ENCODE peak calls at places on chromosome 11, in five cellular contexts. Q, I, M, C and O are unnamed samples.

GRCh38 chr11:6812391-6813005 is 13.0 kb upstream of the OR6A2 start:
- DNase-seq in Q (peak; percentile 29), I (peak; percentile 15), M (no peak), C (peak; percentile 66), O (peak; percentile 74)

GRCh38 chr11:36510567-36511020 is 522 bp upstream of the TRAF6 start:
- DNase-seq in Q (no peak), I (no peak), M (no peak), C (peak; percentile 39), O (no peak)

GRCh38 chr11:118434553-118435232 is 1.6 kb upstream of the KMT2A start:
- DNase-seq in Q (peak; percentile 42), I (no peak), M (no peak), C (peak; percentile 49), O (peak; percentile 86)

GRCh38 chr11:90805172-90805571 is 582.3 kb upstream of the CHORDC1 start:
- DNase-seq in Q (no peak), I (no peak), M (no peak), C (peak; percentile 72), O (no peak)

GRCh38 chr11:118238947-118239346 is 13.2 kb downstream of the MPZL3 start:
- DNase-seq in Q (no peak), I (no peak), M (no peak), C (no peak), O (no peak)

GRCh38 chr11:111101836-111102235 is 143.7 kb upstream of the POU2AF2 start:
- DNase-seq in Q (no peak), I (no peak), M (no peak), C (no peak), O (no peak)

GRCh38 chr11:59145534-59145933 is 2.9 kb downstream of the FAM111A start:
- DNase-seq in Q (no peak), I (no peak), M (no peak), C (peak; percentile 37), O (no peak)

GRCh38 chr11:35373284-35373933 is 45.9 kb downstream of the SLC1A2 start:
- DNase-seq in Q (peak; percentile 37), I (no peak), M (no peak), C (peak; percentile 25), O (peak; percentile 27)

GRCh38 chr11:45089251-45089650 is 57.2 kb upstream of the PRDM11 start:
- DNase-seq in Q (peak; percentile 52), I (no peak), M (no peak), C (peak; percentile 80), O (no peak)

GRCh38 chr11:62013266-62014157 is 46.1 kb upstream of the FTH1 start:
- DNase-seq in Q (peak; percentile 74), I (no peak), M (no peak), C (peak; percentile 85), O (no peak)

GRCh38 chr11:120908521-120909181 is 115.3 kb upstream of the TBCEL start:
- DNase-seq in Q (no peak), I (no peak), M (no peak), C (no peak), O (no peak)

GRCh38 chr11:115676206-115676605 is 172.0 kb upstream of the CADM1 start:
- DNase-seq in Q (no peak), I (no peak), M (no peak), C (no peak), O (peak; percentile 69)

GRCh38 chr11:112962854-112963367 is 1.7 kb downstream of the NCAM1 start:
- DNase-seq in Q (peak; percentile 42), I (no peak), M (no peak), C (no peak), O (peak; percentile 84)

GRCh38 chr11:118213774-118214173 is 11.0 kb downstream of the JAML start:
- DNase-seq in Q (peak; percentile 68), I (no peak), M (no peak), C (no peak), O (no peak)

GRCh38 chr11:74463216-74463615 is 4.1 kb downstream of the KCNE3 start:
- DNase-seq in Q (no peak), I (no peak), M (no peak), C (no peak), O (peak; percentile 29)

GRCh38 chr11:16297332-16297731 is 59.0 kb downstream of the SOX6 start:
- DNase-seq in Q (no peak), I (no peak), M (no peak), C (no peak), O (no peak)

GRCh38 chr11:77173494-77173893 is 45.4 kb downstream of the MYO7A start:
- DNase-seq in Q (no peak), I (no peak), M (no peak), C (no peak), O (no peak)

GRCh38 chr11:75233688-75234295 is 6.8 kb upstream of the TPBGL start:
- DNase-seq in Q (peak; percentile 38), I (no peak), M (no peak), C (peak; percentile 77), O (peak; percentile 92)

GRCh38 chr11:78731008-78731407 is 156.3 kb upstream of the NARS2 start:
- DNase-seq in Q (no peak), I (no peak), M (no peak), C (no peak), O (no peak)

GRCh38 chr11:95086116-95086515 is 3.5 kb upstream of the ENDOD1 start:
- DNase-seq in Q (no peak), I (no peak), M (no peak), C (no peak), O (no peak)

GRCh38 chr11:27433742-27434141 is 38.8 kb downstream of the LGR4 start:
- DNase-seq in Q (no peak), I (no peak), M (no peak), C (no peak), O (no peak)

GRCh38 chr11:126332221-126332711 is 23.2 kb upstream of the ST3GAL4 start:
- DNase-seq in Q (peak; percentile 54), I (no peak), M (no peak), C (peak; percentile 95), O (no peak)

GRCh38 chr11:66328036-66328306 is 8.3 kb downstream of the RIN1 start:
- DNase-seq in Q (no peak), I (no peak), M (no peak), C (no peak), O (no peak)

GRCh38 chr11:10735532-10736465 is 15.2 kb upstream of the CTR9 start:
- DNase-seq in Q (peak; percentile 92), I (peak; percentile 96), M (peak; percentile 90), C (peak; percentile 93), O (peak; percentile 98)

GRCh38 chr11:59611570-59612565 is 3.7 kb downstream of the OSBP start:
- DNase-seq in Q (peak; percentile 85), I (no peak), M (no peak), C (peak; percentile 34), O (no peak)

GRCh38 chr11:9251306-9251705 is 13.8 kb downstream of the DENND5A start:
- DNase-seq in Q (no peak), I (no peak), M (no peak), C (peak; percentile 22), O (no peak)

GRCh38 chr11:9090488-9091043 is 833 bp downstream of the SCUBE2 start:
- DNase-seq in Q (no peak), I (no peak), M (no peak), C (no peak), O (no peak)

GRCh38 chr11:62242021-62242420 is at the start of gene SCGB1D2:
- DNase-seq in Q (no peak), I (no peak), M (no peak), C (peak; percentile 94), O (peak; percentile 79)

GRCh38 chr11:56932572-56933235 is 56.0 kb upstream of the OR5AK2 start:
- DNase-seq in Q (no peak), I (peak; percentile 63), M (no peak), C (peak; percentile 99), O (no peak)

GRCh38 chr11:36240178-36240577 is 49.0 kb downstream of the COMMD9 start:
- DNase-seq in Q (no peak), I (no peak), M (no peak), C (no peak), O (no peak)

GRCh38 chr11:61071208-61071681 is 31.0 kb upstream of the CD5 start:
- DNase-seq in Q (no peak), I (no peak), M (no peak), C (no peak), O (no peak)

GRCh38 chr11:22169833-22170232 is 23.1 kb upstream of the ANO5 start:
- DNase-seq in Q (no peak), I (no peak), M (no peak), C (peak; percentile 5), O (no peak)

GRCh38 chr11:106098893-106099553 is 21.6 kb downstream of the AASDHPPT start:
- DNase-seq in Q (no peak), I (no peak), M (no peak), C (no peak), O (no peak)

GRCh38 chr11:106105986-106106385 is 28.5 kb downstream of the AASDHPPT start:
- DNase-seq in Q (no peak), I (no peak), M (no peak), C (no peak), O (no peak)

GRCh38 chr11:106101797-106102196 is 24.3 kb downstream of the AASDHPPT start:
- DNase-seq in Q (no peak), I (no peak), M (no peak), C (no peak), O (no peak)

GRCh38 chr11:106101370-106101769 is 23.9 kb downstream of the AASDHPPT start:
- DNase-seq in Q (no peak), I (no peak), M (no peak), C (no peak), O (no peak)
- H3K9ac ChIP-seq in Q (no peak overlapping the region), I (no peak overlapping the region), M (no peak overlapping the region), C (no peak overlapping the region), O (no peak overlapping the region)

GRCh38 chr11:134312807-134313206 is 19.0 kb upstream of the GLB1L2 start:
- DNase-seq in Q (no peak), I (no peak), M (no peak), C (no peak), O (no peak)
- TF ChIP-seq CTCF in Q (no peak), I (no peak), M (no peak), C (no peak), O (no peak)

GRCh38 chr11:1546536-1547466 is 25.3 kb downstream of the DUSP8 start:
- DNase-seq in Q (peak; percentile 61), I (no peak), M (no peak), C (peak; percentile 60), O (peak; percentile 88)

GRCh38 chr11:1543606-1544263 is 28.3 kb downstream of the DUSP8 start:
- DNase-seq in Q (no peak), I (no peak), M (no peak), C (no peak), O (no peak)

GRCh38 chr11:1546077-1546535 is 26.0 kb downstream of the DUSP8 start:
- DNase-seq in Q (peak; percentile 77), I (no peak), M (no peak), C (no peak), O (peak; percentile 80)

GRCh38 chr11:1544536-1544935 is 27.5 kb downstream of the DUSP8 start:
- DNase-seq in Q (no peak), I (no peak), M (no peak), C (no peak), O (no peak)

GRCh38 chr11:1545432-1545831 is 26.6 kb downstream of the DUSP8 start:
- DNase-seq in Q (no peak), I (no peak), M (no peak), C (no peak), O (no peak)
- H3K27me3 ChIP-seq in Q (peaks cover 10% of the 10 kb centered on the region), I (no peaks in the 10 kb centered on the region), M (peaks cover 50% of the 10 kb centered on the region), C (peaks cover 6% of the 10 kb centered on the region), O (peaks cover 71% of the 10 kb centered on the region)

DNA sequence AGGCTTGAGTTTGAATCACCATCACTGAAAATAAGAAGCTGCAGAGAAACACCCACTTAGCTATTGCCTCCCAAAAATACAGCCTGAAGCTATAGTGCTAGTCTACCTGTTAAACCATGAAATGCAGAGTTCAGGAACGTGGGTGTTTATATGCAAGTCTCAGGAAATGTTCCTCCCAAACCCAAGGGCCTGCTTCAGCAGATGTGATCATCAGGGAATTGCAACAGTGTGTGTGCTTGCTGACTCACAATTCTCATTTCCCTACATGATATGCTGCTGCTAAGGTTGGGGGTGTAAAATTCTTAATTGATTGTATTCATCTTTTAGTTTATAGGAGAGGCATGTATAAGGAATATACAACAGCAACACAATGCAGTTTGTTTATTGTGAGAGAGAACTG is 49.6 kb downstream of the NUP98 start:
- DNase-seq in Q (no peak), I (no peak), M (no peak), C (peak; percentile 53), O (no peak)
- H3K9ac ChIP-seq in Q (no peak overlapping the region), I (no peak overlapping the region), M (no peak overlapping the region), C (no peak overlapping the region), O (no peak overlapping the region)